ENCODE peak calls at places on chromosomes 3 and 15, in ten cellular contexts. One of them, this sample, is unnamed.

GRCh38 chr3:152769523-152769922 is 65.4 kb upstream of the P2RY1 start:
- DNase-seq in type B pancreatic cell: no peak
- DNase-seq in mucosa of gallbladder: no peak
- DNase-seq in mesothelial cell of epicardium: no peak
- DNase-seq in RPMI8226: no peak
- DNase-seq in activated gamma-delta T cell treated with Interleukin-2 at 50 U/mL for 16 hours: no peak
- DNase-seq in CD8-positive, alpha-beta memory T cell: no peak
- DNase-seq in right lobe of liver: no peak
- DNase-seq in T-helper 1 cell: no peak
- DNase-seq in Kasumi-1: no peak
- DNase-seq in this sample: no peak

GRCh38 chr3:37694236-37694635 is 167.4 kb upstream of the CTDSPL start:
- DNase-seq in type B pancreatic cell: no peak
- DNase-seq in mucosa of gallbladder: no peak
- DNase-seq in mesothelial cell of epicardium: no peak
- DNase-seq in RPMI8226: no peak
- DNase-seq in activated gamma-delta T cell treated with Interleukin-2 at 50 U/mL for 16 hours: no peak
- DNase-seq in CD8-positive, alpha-beta memory T cell: no peak
- DNase-seq in right lobe of liver: no peak
- DNase-seq in T-helper 1 cell: no peak
- DNase-seq in Kasumi-1: no peak
- DNase-seq in this sample: no peak

GRCh38 chr15:73081321-73081958 is 29.2 kb downstream of the NEO1 start:
- DNase-seq in type B pancreatic cell: no peak
- DNase-seq in mucosa of gallbladder: peak; percentile 28
- DNase-seq in mesothelial cell of epicardium: no peak
- DNase-seq in RPMI8226: peak; percentile 53
- DNase-seq in activated gamma-delta T cell treated with Interleukin-2 at 50 U/mL for 16 hours: no peak
- DNase-seq in CD8-positive, alpha-beta memory T cell: no peak
- DNase-seq in right lobe of liver: no peak
- DNase-seq in T-helper 1 cell: no peak
- DNase-seq in Kasumi-1: peak; percentile 43
- DNase-seq in this sample: no peak

GRCh38 chr3:159322322-159322939 is 520.6 kb downstream of the MFSD1 start:
- DNase-seq in type B pancreatic cell: no peak
- DNase-seq in mucosa of gallbladder: no peak
- DNase-seq in mesothelial cell of epicardium: no peak
- DNase-seq in RPMI8226: peak; percentile 59
- DNase-seq in activated gamma-delta T cell treated with Interleukin-2 at 50 U/mL for 16 hours: no peak
- DNase-seq in CD8-positive, alpha-beta memory T cell: no peak
- DNase-seq in right lobe of liver: no peak
- DNase-seq in T-helper 1 cell: no peak
- DNase-seq in Kasumi-1: no peak
- DNase-seq in this sample: peak; percentile 65

GRCh38 chr3:37255990-37256308 is 81.6 kb upstream of the LRRFIP2 start:
- DNase-seq in type B pancreatic cell: no peak
- DNase-seq in mucosa of gallbladder: no peak
- DNase-seq in mesothelial cell of epicardium: no peak
- DNase-seq in RPMI8226: no peak
- DNase-seq in activated gamma-delta T cell treated with Interleukin-2 at 50 U/mL for 16 hours: no peak
- DNase-seq in CD8-positive, alpha-beta memory T cell: no peak
- DNase-seq in right lobe of liver: no peak
- DNase-seq in T-helper 1 cell: no peak
- DNase-seq in Kasumi-1: no peak
- DNase-seq in this sample: no peak

GRCh38 chr15:37246065-37246464 is 145.7 kb upstream of the MEIS2 start:
- DNase-seq in type B pancreatic cell: no peak
- DNase-seq in mucosa of gallbladder: no peak
- DNase-seq in mesothelial cell of epicardium: no peak
- DNase-seq in RPMI8226: no peak
- DNase-seq in activated gamma-delta T cell treated with Interleukin-2 at 50 U/mL for 16 hours: no peak
- DNase-seq in CD8-positive, alpha-beta memory T cell: no peak
- DNase-seq in right lobe of liver: no peak
- DNase-seq in T-helper 1 cell: no peak
- DNase-seq in Kasumi-1: no peak
- DNase-seq in this sample: no peak

GRCh38 chr3:12143949-12144504 is 14.7 kb downstream of the TIMP4 start:
- DNase-seq in type B pancreatic cell: no peak
- DNase-seq in mucosa of gallbladder: peak; percentile 29
- DNase-seq in mesothelial cell of epicardium: no peak
- DNase-seq in RPMI8226: no peak
- DNase-seq in activated gamma-delta T cell treated with Interleukin-2 at 50 U/mL for 16 hours: no peak
- DNase-seq in CD8-positive, alpha-beta memory T cell: no peak
- DNase-seq in right lobe of liver: no peak
- DNase-seq in T-helper 1 cell: no peak
- DNase-seq in Kasumi-1: no peak
- DNase-seq in this sample: no peak

GRCh38 chr3:158747417-158747816 is 15.2 kb upstream of the RARRES1 start:
- DNase-seq in type B pancreatic cell: no peak
- DNase-seq in mucosa of gallbladder: no peak
- DNase-seq in mesothelial cell of epicardium: no peak
- DNase-seq in RPMI8226: no peak
- DNase-seq in activated gamma-delta T cell treated with Interleukin-2 at 50 U/mL for 16 hours: no peak
- DNase-seq in CD8-positive, alpha-beta memory T cell: no peak
- DNase-seq in right lobe of liver: no peak
- DNase-seq in T-helper 1 cell: no peak
- DNase-seq in Kasumi-1: no peak
- DNase-seq in this sample: no peak

GRCh38 chr3:12943124-12944021 is 102.0 kb upstream of the RPL32 start:
- DNase-seq in type B pancreatic cell: no peak
- DNase-seq in mucosa of gallbladder: no peak
- DNase-seq in mesothelial cell of epicardium: no peak
- DNase-seq in RPMI8226: no peak
- DNase-seq in activated gamma-delta T cell treated with Interleukin-2 at 50 U/mL for 16 hours: no peak
- DNase-seq in CD8-positive, alpha-beta memory T cell: no peak
- DNase-seq in right lobe of liver: no peak
- DNase-seq in T-helper 1 cell: no peak
- DNase-seq in Kasumi-1: no peak
- DNase-seq in this sample: peak; percentile 61

GRCh38 chr15:101539492-101539891 is 50.0 kb upstream of the PCSK6 start:
- DNase-seq in type B pancreatic cell: no peak
- DNase-seq in mucosa of gallbladder: no peak
- DNase-seq in mesothelial cell of epicardium: no peak
- DNase-seq in RPMI8226: no peak
- DNase-seq in activated gamma-delta T cell treated with Interleukin-2 at 50 U/mL for 16 hours: no peak
- DNase-seq in CD8-positive, alpha-beta memory T cell: no peak
- DNase-seq in right lobe of liver: no peak
- DNase-seq in T-helper 1 cell: no peak
- DNase-seq in Kasumi-1: no peak
- DNase-seq in this sample: peak; percentile 22

GRCh38 chr3:33716227-33716626 is 1.8 kb downstream of the CLASP2 start:
- DNase-seq in type B pancreatic cell: no peak
- DNase-seq in mucosa of gallbladder: no peak
- DNase-seq in mesothelial cell of epicardium: no peak
- DNase-seq in RPMI8226: no peak
- DNase-seq in activated gamma-delta T cell treated with Interleukin-2 at 50 U/mL for 16 hours: no peak
- DNase-seq in CD8-positive, alpha-beta memory T cell: no peak
- DNase-seq in right lobe of liver: no peak
- DNase-seq in T-helper 1 cell: no peak
- DNase-seq in Kasumi-1: no peak
- DNase-seq in this sample: no peak

GRCh38 chr3:30538787-30539186 is 67.6 kb upstream of the TGFBR2 start:
- DNase-seq in type B pancreatic cell: no peak
- DNase-seq in mucosa of gallbladder: no peak
- DNase-seq in mesothelial cell of epicardium: no peak
- DNase-seq in RPMI8226: no peak
- DNase-seq in activated gamma-delta T cell treated with Interleukin-2 at 50 U/mL for 16 hours: no peak
- DNase-seq in CD8-positive, alpha-beta memory T cell: no peak
- DNase-seq in right lobe of liver: no peak
- DNase-seq in T-helper 1 cell: no peak
- DNase-seq in Kasumi-1: no peak
- DNase-seq in this sample: no peak

GRCh38 chr15:25374143-25374542 is 64.7 kb downstream of the UBE3A start:
- DNase-seq in type B pancreatic cell: no peak
- DNase-seq in mucosa of gallbladder: no peak
- DNase-seq in mesothelial cell of epicardium: no peak
- DNase-seq in RPMI8226: peak; percentile 45
- DNase-seq in activated gamma-delta T cell treated with Interleukin-2 at 50 U/mL for 16 hours: no peak
- DNase-seq in CD8-positive, alpha-beta memory T cell: no peak
- DNase-seq in right lobe of liver: no peak
- DNase-seq in T-helper 1 cell: no peak
- DNase-seq in Kasumi-1: no peak
- DNase-seq in this sample: no peak

GRCh38 chr15:96716100-96716499 is 385.6 kb downstream of the NR2F2 start:
- DNase-seq in type B pancreatic cell: no peak
- DNase-seq in mucosa of gallbladder: no peak
- DNase-seq in mesothelial cell of epicardium: no peak
- DNase-seq in RPMI8226: no peak
- DNase-seq in activated gamma-delta T cell treated with Interleukin-2 at 50 U/mL for 16 hours: no peak
- DNase-seq in CD8-positive, alpha-beta memory T cell: no peak
- DNase-seq in right lobe of liver: no peak
- DNase-seq in T-helper 1 cell: no peak
- DNase-seq in Kasumi-1: no peak
- DNase-seq in this sample: no peak

GRCh38 chr15:101309436-101310162 is 14.6 kb upstream of the SNRPA1 start:
- DNase-seq in type B pancreatic cell: no peak
- DNase-seq in mucosa of gallbladder: no peak
- DNase-seq in mesothelial cell of epicardium: no peak
- DNase-seq in RPMI8226: no peak
- DNase-seq in activated gamma-delta T cell treated with Interleukin-2 at 50 U/mL for 16 hours: no peak
- DNase-seq in CD8-positive, alpha-beta memory T cell: no peak
- DNase-seq in right lobe of liver: no peak
- DNase-seq in T-helper 1 cell: no peak
- DNase-seq in Kasumi-1: no peak
- DNase-seq in this sample: no peak

GRCh38 chr3:63245842-63246241 is 32.3 kb upstream of the SYNPR start:
- DNase-seq in type B pancreatic cell: no peak
- DNase-seq in mucosa of gallbladder: no peak
- DNase-seq in mesothelial cell of epicardium: no peak
- DNase-seq in RPMI8226: no peak
- DNase-seq in activated gamma-delta T cell treated with Interleukin-2 at 50 U/mL for 16 hours: no peak
- DNase-seq in CD8-positive, alpha-beta memory T cell: no peak
- DNase-seq in right lobe of liver: no peak
- DNase-seq in T-helper 1 cell: no peak
- DNase-seq in Kasumi-1: no peak
- DNase-seq in this sample: no peak

GRCh38 chr15:59349715-59350420 is 22.8 kb downstream of the MYO1E start:
- DNase-seq in type B pancreatic cell: no peak
- DNase-seq in mucosa of gallbladder: no peak
- DNase-seq in mesothelial cell of epicardium: no peak
- DNase-seq in RPMI8226: no peak
- DNase-seq in activated gamma-delta T cell treated with Interleukin-2 at 50 U/mL for 16 hours: no peak
- DNase-seq in CD8-positive, alpha-beta memory T cell: no peak
- DNase-seq in right lobe of liver: no peak
- DNase-seq in T-helper 1 cell: no peak
- DNase-seq in Kasumi-1: no peak
- DNase-seq in this sample: peak; percentile 48

GRCh38 chr3:114451561-114452018 is 157.8 kb downstream of the TIGIT start:
- DNase-seq in type B pancreatic cell: no peak
- DNase-seq in mucosa of gallbladder: peak; percentile 56
- DNase-seq in mesothelial cell of epicardium: no peak
- DNase-seq in RPMI8226: no peak
- DNase-seq in activated gamma-delta T cell treated with Interleukin-2 at 50 U/mL for 16 hours: no peak
- DNase-seq in CD8-positive, alpha-beta memory T cell: no peak
- DNase-seq in right lobe of liver: peak; percentile 48
- DNase-seq in T-helper 1 cell: no peak
- DNase-seq in Kasumi-1: no peak
- DNase-seq in this sample: no peak

GRCh38 chr15:75029378-75030022 is 6.1 kb downstream of the PPCDC start:
- DNase-seq in type B pancreatic cell: peak; percentile 91
- DNase-seq in mucosa of gallbladder: peak; percentile 94
- DNase-seq in mesothelial cell of epicardium: peak; percentile 82
- DNase-seq in RPMI8226: peak; percentile 92
- DNase-seq in activated gamma-delta T cell treated with Interleukin-2 at 50 U/mL for 16 hours: peak; percentile 92
- DNase-seq in CD8-positive, alpha-beta memory T cell: peak; percentile 89
- DNase-seq in right lobe of liver: peak; percentile 92
- DNase-seq in T-helper 1 cell: peak; percentile 74
- DNase-seq in Kasumi-1: peak; percentile 99
- DNase-seq in this sample: peak; percentile 90

GRCh38 chr15:65980824-65981456 is 111.6 kb downstream of the RAB11A start:
- DNase-seq in type B pancreatic cell: no peak
- DNase-seq in mucosa of gallbladder: peak; percentile 66
- DNase-seq in mesothelial cell of epicardium: peak; percentile 43
- DNase-seq in RPMI8226: peak; percentile 66
- DNase-seq in activated gamma-delta T cell treated with Interleukin-2 at 50 U/mL for 16 hours: no peak
- DNase-seq in CD8-positive, alpha-beta memory T cell: no peak
- DNase-seq in right lobe of liver: peak; percentile 48
- DNase-seq in T-helper 1 cell: no peak
- DNase-seq in Kasumi-1: peak; percentile 55
- DNase-seq in this sample: peak; percentile 90

GRCh38 chr15:67715166-67715565 is 110.1 kb upstream of the SKOR1 start:
- DNase-seq in type B pancreatic cell: no peak
- DNase-seq in mucosa of gallbladder: no peak
- DNase-seq in mesothelial cell of epicardium: no peak
- DNase-seq in RPMI8226: no peak
- DNase-seq in activated gamma-delta T cell treated with Interleukin-2 at 50 U/mL for 16 hours: no peak
- DNase-seq in CD8-positive, alpha-beta memory T cell: no peak
- DNase-seq in right lobe of liver: no peak
- DNase-seq in T-helper 1 cell: no peak
- DNase-seq in Kasumi-1: no peak
- DNase-seq in this sample: no peak

GRCh38 chr3:51934139-51934850 is 7.4 kb downstream of the RRP9 start:
- DNase-seq in type B pancreatic cell: peak; percentile 58
- DNase-seq in mucosa of gallbladder: no peak
- DNase-seq in mesothelial cell of epicardium: no peak
- DNase-seq in RPMI8226: no peak
- DNase-seq in activated gamma-delta T cell treated with Interleukin-2 at 50 U/mL for 16 hours: no peak
- DNase-seq in CD8-positive, alpha-beta memory T cell: no peak
- DNase-seq in right lobe of liver: no peak
- DNase-seq in T-helper 1 cell: no peak
- DNase-seq in Kasumi-1: no peak
- DNase-seq in this sample: peak; percentile 18

GRCh38 chr3:66376568-66376967 is 124.3 kb downstream of the LRIG1 start:
- DNase-seq in type B pancreatic cell: no peak
- DNase-seq in mucosa of gallbladder: peak; percentile 65
- DNase-seq in mesothelial cell of epicardium: no peak
- DNase-seq in RPMI8226: no peak
- DNase-seq in activated gamma-delta T cell treated with Interleukin-2 at 50 U/mL for 16 hours: no peak
- DNase-seq in CD8-positive, alpha-beta memory T cell: no peak
- DNase-seq in right lobe of liver: no peak
- DNase-seq in T-helper 1 cell: no peak
- DNase-seq in Kasumi-1: no peak
- DNase-seq in this sample: no peak

GRCh38 chr3:58377750-58378149 is 45.1 kb downstream of the PXK start:
- DNase-seq in type B pancreatic cell: no peak
- DNase-seq in mucosa of gallbladder: no peak
- DNase-seq in mesothelial cell of epicardium: no peak
- DNase-seq in RPMI8226: no peak
- DNase-seq in activated gamma-delta T cell treated with Interleukin-2 at 50 U/mL for 16 hours: no peak
- DNase-seq in CD8-positive, alpha-beta memory T cell: no peak
- DNase-seq in right lobe of liver: no peak
- DNase-seq in T-helper 1 cell: no peak
- DNase-seq in Kasumi-1: no peak
- DNase-seq in this sample: no peak

GRCh38 chr3:58508437-58508836 is 16.5 kb downstream of the KCTD6 start:
- DNase-seq in type B pancreatic cell: no peak
- DNase-seq in mucosa of gallbladder: no peak
- DNase-seq in mesothelial cell of epicardium: no peak
- DNase-seq in RPMI8226: no peak
- DNase-seq in activated gamma-delta T cell treated with Interleukin-2 at 50 U/mL for 16 hours: no peak
- DNase-seq in CD8-positive, alpha-beta memory T cell: no peak
- DNase-seq in right lobe of liver: no peak
- DNase-seq in T-helper 1 cell: no peak
- DNase-seq in Kasumi-1: no peak
- DNase-seq in this sample: no peak

GRCh38 chr3:79337798-79338197 is 430.0 kb downstream of the ROBO1 start:
- DNase-seq in type B pancreatic cell: no peak
- DNase-seq in mucosa of gallbladder: no peak
- DNase-seq in mesothelial cell of epicardium: no peak
- DNase-seq in RPMI8226: no peak
- DNase-seq in activated gamma-delta T cell treated with Interleukin-2 at 50 U/mL for 16 hours: no peak
- DNase-seq in CD8-positive, alpha-beta memory T cell: no peak
- DNase-seq in right lobe of liver: no peak
- DNase-seq in T-helper 1 cell: no peak
- DNase-seq in Kasumi-1: no peak
- DNase-seq in this sample: no peak

GRCh38 chr3:172868565-172869172 is 118.1 kb downstream of the ECT2 start:
- DNase-seq in type B pancreatic cell: no peak
- DNase-seq in mucosa of gallbladder: no peak
- DNase-seq in mesothelial cell of epicardium: no peak
- DNase-seq in RPMI8226: no peak
- DNase-seq in activated gamma-delta T cell treated with Interleukin-2 at 50 U/mL for 16 hours: no peak
- DNase-seq in CD8-positive, alpha-beta memory T cell: no peak
- DNase-seq in right lobe of liver: no peak
- DNase-seq in T-helper 1 cell: no peak
- DNase-seq in Kasumi-1: no peak
- DNase-seq in this sample: no peak

GRCh38 chr3:16374047-16375019 is 109.3 kb downstream of the OXNAD1 start:
- DNase-seq in type B pancreatic cell: no peak
- DNase-seq in mucosa of gallbladder: no peak
- DNase-seq in mesothelial cell of epicardium: no peak
- DNase-seq in RPMI8226: no peak
- DNase-seq in activated gamma-delta T cell treated with Interleukin-2 at 50 U/mL for 16 hours: no peak
- DNase-seq in CD8-positive, alpha-beta memory T cell: peak; percentile 54
- DNase-seq in right lobe of liver: no peak
- DNase-seq in T-helper 1 cell: no peak
- DNase-seq in Kasumi-1: no peak
- DNase-seq in this sample: no peak